ENCODE peak calls at places on chromosomes 12 and 14, in four cellular contexts. G is HCT116, U is IMR-90, M is uterus. R is an unnamed sample.

GRCh38 chr14:66508547-66508845 is 549 bp downstream of the GPHN start:
- DNase-seq in U (no peak), M (no peak), G (no peak), R (no peak)

GRCh38 chr14:68585690-68586089 is 207.2 kb downstream of the ZFP36L1 start:
- DNase-seq in M (peak; percentile 72), U (peak; percentile 11), G (no peak), R (no peak)

GRCh38 chr12:20377750-20378149 is 9.4 kb downstream of the PDE3A start:
- DNase-seq in M (no peak), G (no peak), U (no peak), R (no peak)

GRCh38 chr12:131965073-131965472 is 15.3 kb downstream of the EP400 start:
- DNase-seq in M (no peak), U (peak; percentile 68), G (no peak), R (no peak)

GRCh38 chr12:27583057-27583797 is 59.2 kb downstream of the PPFIBP1 start:
- DNase-seq in M (no peak), G (no peak), U (peak; percentile 73), R (no peak)

GRCh38 chr14:68506021-68506644 is 286.7 kb downstream of the ZFP36L1 start:
- DNase-seq in G (no peak), M (no peak), U (peak; percentile 73), R (no peak)

GRCh38 chr14:68462683-68463082 is 330.2 kb downstream of the ZFP36L1 start:
- DNase-seq in U (no peak), M (no peak), G (no peak), R (no peak)

GRCh38 chr14:102462391-102462790 is 47.2 kb downstream of the ANKRD9 start:
- DNase-seq in G (no peak), U (peak; percentile 13), M (no peak), R (no peak)

GRCh38 chr14:69614592-69614991 is 3.2 kb downstream of the SUSD6 start:
- DNase-seq in G (no peak), U (no peak), M (no peak), R (no peak)

GRCh38 chr14:69716483-69717187 is 50.3 kb upstream of the SRSF5 start:
- DNase-seq in U (peak; percentile 92), G (no peak), M (no peak), R (no peak)

GRCh38 chr12:43957732-43958131 is 121.9 kb downstream of the TMEM117 start:
- DNase-seq in U (peak; percentile 67), G (peak; percentile 37), M (no peak), R (no peak)

GRCh38 chr12:124796303-124796957 is 67.2 kb downstream of the SCARB1 start:
- DNase-seq in M (no peak), G (no peak), U (no peak), R (no peak)

GRCh38 chr12:53743277-53744129 is 8.3 kb downstream of the CISTR start:
- DNase-seq in U (peak; percentile 48), M (peak; percentile 63), G (no peak), R (no peak)

GRCh38 chr14:58107947-58108552 is 44.0 kb downstream of the ARMH4 start:
- DNase-seq in G (peak; percentile 52), M (peak; percentile 34), U (peak; percentile 79), R (no peak)

GRCh38 chr12:91774471-91774921 is 371.1 kb downstream of the BTG1 start:
- DNase-seq in M (no peak), U (peak; percentile 82), G (no peak), R (no peak)

GRCh38 chr12:11749943-11750690 is 100.6 kb downstream of the ETV6 start:
- DNase-seq in G (no peak), U (no peak), M (no peak), R (no peak)
- TF ChIP-seq POLR2A in G (no peak), U (no peak), M (no peak), R (no peak)

GRCh38 chr12:89676935-89677334 is 31.7 kb downstream of the ATP2B1 start:
- DNase-seq in G (no peak), M (no peak), U (no peak), R (no peak)

GRCh38 chr12:89672589-89672979 is 36.1 kb downstream of the ATP2B1 start:
- DNase-seq in M (no peak), G (no peak), U (no peak), R (no peak)

GRCh38 chr12:89671469-89671868 is 37.2 kb downstream of the ATP2B1 start:
- DNase-seq in M (no peak), G (no peak), U (peak; percentile 64), R (no peak)

GRCh38 chr12:89673603-89674002 is 35.0 kb downstream of the ATP2B1 start:
- DNase-seq in U (no peak), M (no peak), G (no peak), R (no peak)

GRCh38 chr12:89674326-89674942 is 34.2 kb downstream of the ATP2B1 start:
- DNase-seq in U (no peak), M (no peak), G (no peak), R (no peak)
- H3K4me3 ChIP-seq in U (no peak overlapping the region), M (no peak overlapping the region), G (no peak overlapping the region), R (no peak overlapping the region)

GRCh38 chr12:4312251-4312650 is 8.8 kb upstream of the TIGAR start:
- DNase-seq in U (no peak), G (no peak), M (no peak), R (no peak)
- TF ChIP-seq CTCF in U (no peak), G (no peak), M (no peak), R (no peak)

GRCh38 chr14:92586966-92587365 is 73.4 kb downstream of the RIN3 start:
- DNase-seq in G (no peak), M (no peak), U (no peak), R (no peak)
- TF ChIP-seq POLR2A in G (no peak), M (no peak), U (no peak), R (no peak)

GRCh38 chr12:68240975-68241374 is 12.4 kb downstream of the IL22 start:
- DNase-seq in U (peak; percentile 57), M (no peak), G (no peak), R (no peak)
- H3K4me3 ChIP-seq in U (no peak overlapping the region), M (no peak overlapping the region), G (no peak overlapping the region), R (no peak overlapping the region)

GRCh38 chr12:61367281-61367785 is 892.9 kb upstream of the USP15 start:
- DNase-seq in M (no peak), U (no peak), G (no peak), R (no peak)
- TF ChIP-seq CTCF in M (no peak), U (no peak), G (no peak), R (no peak)